ENCODE peak calls at places on chromosomes 13 and 19, in four cellular contexts. One of them, this sample, is unnamed.

GRCh38 chr13:94362411-94362909 is 117.0 kb downstream of the DCT start:
- DNase-seq in HEK293T: peak
- DNase-seq in HepG2: peak
- DNase-seq in K562: peak
- DNase-seq in this sample: peak

GRCh38 chr13:113638806-113639205 is 19.2 kb downstream of the ATP4B start:
- DNase-seq in K562: no peak
- DNase-seq in HEK293T: no peak
- DNase-seq in HepG2: no peak
- DNase-seq in this sample: no peak

GRCh38 chr13:110297011-110297410 is 9.9 kb downstream of the COL4A1 start:
- DNase-seq in HEK293T: no peak
- DNase-seq in K562: no peak
- DNase-seq in HepG2: no peak
- DNase-seq in this sample: no peak

GRCh38 chr13:30341815-30342570 is 34.6 kb upstream of the KATNAL1 start:
- DNase-seq in HepG2: no peak
- DNase-seq in K562: no peak
- DNase-seq in HEK293T: no peak
- DNase-seq in this sample: no peak

GRCh38 chr13:27923794-27924528 is 4.2 kb downstream of the PDX1 start:
- DNase-seq in HepG2: no peak
- DNase-seq in K562: no peak
- DNase-seq in HEK293T: no peak
- DNase-seq in this sample: peak

GRCh38 chr13:40406405-40407138 is 259.9 kb downstream of the FOXO1 start:
- DNase-seq in HEK293T: no peak
- DNase-seq in K562: no peak
- DNase-seq in HepG2: peak
- DNase-seq in this sample: no peak

GRCh38 chr19:16584825-16585801 is 12.9 kb upstream of the SLC35E1 start:
- DNase-seq in HEK293T: no peak
- DNase-seq in K562: peak
- DNase-seq in HepG2: no peak
- DNase-seq in this sample: no peak

GRCh38 chr13:41017153-41017552 is 2.0 kb downstream of the ELF1 start:
- DNase-seq in HepG2: no peak
- DNase-seq in K562: no peak
- DNase-seq in HEK293T: no peak
- DNase-seq in this sample: no peak

GRCh38 chr19:29521291-29522075 is 4.3 kb upstream of the VSTM2B start:
- DNase-seq in HEK293T: no peak
- DNase-seq in K562: no peak
- DNase-seq in HepG2: no peak
- DNase-seq in this sample: no peak

GRCh38 chr13:55788548-55788947 is 1352.2 kb upstream of the PRR20A start:
- DNase-seq in HepG2: no peak
- DNase-seq in HEK293T: no peak
- DNase-seq in K562: no peak
- DNase-seq in this sample: no peak

GRCh38 chr13:73496711-73497110 is 437.9 kb downstream of the KLF5 start:
- DNase-seq in K562: no peak
- DNase-seq in HepG2: no peak
- DNase-seq in HEK293T: no peak
- DNase-seq in this sample: no peak

GRCh38 chr19:51123381-51124186 is 1.1 kb upstream of the SIGLEC9 start:
- DNase-seq in HepG2: no peak
- DNase-seq in K562: no peak
- DNase-seq in HEK293T: no peak
- DNase-seq in this sample: no peak

GRCh38 chr13:54029226-54029625 is 1000.6 kb downstream of the OLFM4 start:
- DNase-seq in HepG2: no peak
- DNase-seq in HEK293T: peak
- DNase-seq in K562: no peak
- DNase-seq in this sample: no peak

GRCh38 chr13:24348797-24349515 is 39.6 kb downstream of the C1QTNF9 start:
- DNase-seq in HEK293T: no peak
- DNase-seq in HepG2: no peak
- DNase-seq in K562: no peak
- DNase-seq in this sample: no peak

GRCh38 chr13:42968906-42969305 is 23.1 kb downstream of the EPSTI1 start:
- DNase-seq in HEK293T: no peak
- DNase-seq in K562: no peak
- DNase-seq in HepG2: no peak
- DNase-seq in this sample: peak

GRCh38 chr19:47430041-47430802 is 10.9 kb upstream of the MEIS3 start:
- DNase-seq in HEK293T: no peak
- DNase-seq in K562: no peak
- DNase-seq in HepG2: no peak
- DNase-seq in this sample: peak

GRCh38 chr13:26502826-26503225 is 54.7 kb upstream of the WASF3 start:
- DNase-seq in HEK293T: peak
- DNase-seq in HepG2: no peak
- DNase-seq in K562: no peak
- DNase-seq in this sample: no peak

GRCh38 chr19:18344546-18344945 is 4.1 kb downstream of the PGPEP1 start:
- DNase-seq in K562: no peak
- DNase-seq in HEK293T: no peak
- DNase-seq in HepG2: no peak
- DNase-seq in this sample: no peak

GRCh38 chr13:99320693-99321481 is 13.7 kb upstream of the GPR183 start:
- DNase-seq in HEK293T: no peak
- DNase-seq in HepG2: no peak
- DNase-seq in K562: no peak
- DNase-seq in this sample: no peak

DNA sequence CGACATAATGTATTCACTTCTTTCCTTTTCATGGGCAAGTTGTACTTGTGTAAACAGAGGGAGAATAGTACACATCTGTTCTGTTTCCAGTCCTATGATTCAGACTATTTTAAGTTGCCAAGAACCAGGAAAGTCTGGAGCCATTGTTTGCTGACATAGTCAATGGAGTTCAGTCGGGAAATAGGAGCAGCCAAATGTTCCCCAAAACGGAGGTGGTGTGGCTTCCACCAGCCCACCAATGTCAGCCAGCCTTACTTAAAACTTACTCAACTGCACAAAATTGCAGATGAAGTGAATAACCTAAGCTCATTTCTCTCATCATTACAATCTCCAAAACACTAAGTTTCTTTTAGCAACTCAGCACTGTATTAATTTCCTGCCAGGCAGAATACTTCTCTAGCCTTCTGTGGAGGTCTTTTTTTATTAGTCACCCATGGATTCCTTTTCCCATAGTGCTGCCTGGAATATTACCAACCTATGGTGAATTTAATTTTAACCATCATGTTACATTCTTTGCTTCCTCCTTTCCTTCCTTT is 22.3 kb upstream of the CSNK1A1L start:
- DNase-seq in K562: no peak
- DNase-seq in HepG2: no peak
- DNase-seq in HEK293T: no peak
- DNase-seq in this sample: no peak
- TF ChIP-seq ELF4 in K562: no peak
- TF ChIP-seq ELF4 in HepG2: no peak
- TF ChIP-seq ELF4 in HEK293T: no peak
- TF ChIP-seq ELF4 in this sample: no peak

GRCh38 chr19:10602330-10603083 is 15.4 kb upstream of the AP1M2 start:
- DNase-seq in HEK293T: peak
- DNase-seq in HepG2: peak
- DNase-seq in K562: peak
- DNase-seq in this sample: peak
- TF ChIP-seq ELF4 in HEK293T: no peak
- TF ChIP-seq ELF4 in HepG2: no peak
- TF ChIP-seq ELF4 in K562: no peak
- TF ChIP-seq ELF4 in this sample: no peak

DNA sequence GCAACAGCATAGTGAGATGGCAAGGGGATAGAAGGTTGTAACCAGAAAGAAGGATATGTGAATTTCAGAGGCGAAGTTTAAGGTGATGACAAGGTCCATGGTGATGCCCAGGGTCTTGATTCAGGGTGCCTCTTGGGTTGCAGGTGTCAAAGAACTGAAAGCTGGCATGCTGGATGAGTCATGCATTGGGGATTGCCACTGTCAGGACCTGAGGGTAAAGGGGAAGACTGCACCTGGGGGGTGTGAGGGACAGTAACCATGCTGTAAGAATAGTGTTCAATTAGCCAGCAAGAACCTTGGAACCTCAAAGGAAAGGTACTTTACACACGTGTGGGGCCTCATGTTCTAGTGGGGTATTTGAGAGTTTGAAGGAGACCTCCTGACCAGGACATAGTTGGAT is 279.6 kb downstream of the SLC7A1 start:
- DNase-seq in HEK293T: no peak
- DNase-seq in K562: no peak
- DNase-seq in HepG2: no peak
- DNase-seq in this sample: no peak
- TF ChIP-seq ELF4 in HEK293T: no peak
- TF ChIP-seq ELF4 in K562: no peak
- TF ChIP-seq ELF4 in HepG2: no peak
- TF ChIP-seq ELF4 in this sample: no peak

DNA sequence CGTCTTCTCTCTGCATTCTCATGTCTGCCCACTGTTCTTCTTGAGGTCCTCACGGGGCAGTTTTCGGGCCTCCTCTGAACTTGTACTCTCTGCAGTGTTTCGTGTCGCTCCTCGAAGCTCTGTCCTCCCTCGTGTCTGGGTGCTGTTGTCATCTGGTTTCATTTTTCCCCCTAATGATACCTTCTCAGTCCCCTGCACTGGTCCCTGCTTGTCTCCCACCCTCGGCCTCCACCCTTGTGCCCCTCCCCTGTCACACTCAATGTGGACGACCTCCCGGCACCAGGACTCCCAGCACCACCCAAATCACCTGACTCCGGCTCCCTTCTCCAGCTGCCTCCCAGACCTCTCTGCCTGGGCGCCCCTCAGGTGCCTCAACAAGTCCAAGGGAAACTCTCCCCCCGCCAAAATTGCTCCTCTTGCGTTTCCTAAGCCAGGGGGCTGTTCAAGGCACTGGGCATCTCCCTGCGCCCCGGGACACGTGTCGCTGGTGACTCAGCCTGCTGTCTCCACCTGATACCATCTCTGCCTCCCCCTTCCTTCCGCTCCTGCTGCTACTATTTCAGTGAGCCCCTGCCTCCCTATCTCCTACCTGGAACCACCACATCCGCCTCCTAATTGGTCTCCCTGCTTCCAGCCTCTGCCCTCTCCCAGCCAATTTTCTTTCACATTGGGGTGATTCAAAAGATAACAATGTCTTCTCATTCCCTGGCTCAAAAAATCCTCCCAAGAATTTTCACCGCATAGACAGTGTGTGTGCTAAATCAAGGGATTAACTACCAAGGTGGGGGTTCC is 49.5 kb downstream of the RFX2 start:
- DNase-seq in HepG2: no peak
- DNase-seq in HEK293T: no peak
- DNase-seq in K562: peak
- DNase-seq in this sample: no peak
- TF ChIP-seq ELF4 in HepG2: no peak
- TF ChIP-seq ELF4 in HEK293T: no peak
- TF ChIP-seq ELF4 in K562: peak
- TF ChIP-seq ELF4 in this sample: no peak

DNA sequence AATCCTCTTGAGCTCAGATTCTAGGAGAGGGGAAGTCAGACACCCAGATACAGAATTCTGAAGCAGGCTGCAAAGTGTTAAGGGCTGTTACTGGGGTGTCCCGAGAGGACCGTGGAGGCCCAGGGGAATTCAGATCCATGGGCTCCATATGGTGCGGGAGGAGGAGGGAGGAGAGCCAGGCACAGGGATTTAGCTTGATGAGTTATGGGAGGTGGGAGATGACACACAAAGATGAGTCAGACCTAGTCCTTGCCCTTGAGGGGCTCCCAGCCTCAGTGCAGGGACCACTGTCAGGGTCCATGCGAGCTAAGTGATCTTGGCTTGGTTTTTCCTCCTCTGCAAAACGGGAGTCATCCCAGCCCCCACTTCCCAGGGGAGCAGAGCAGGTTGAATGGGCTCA is 14.4 kb upstream of the GIPR start:
- DNase-seq in HEK293T: no peak
- DNase-seq in HepG2: no peak
- DNase-seq in K562: no peak
- DNase-seq in this sample: no peak
- TF ChIP-seq ELF4 in HEK293T: no peak
- TF ChIP-seq ELF4 in HepG2: no peak
- TF ChIP-seq ELF4 in K562: no peak
- TF ChIP-seq ELF4 in this sample: no peak